ENCODE peak calls at places on chromosomes 4 and X, in five cellular contexts. R is GM23248, P is GM23338, B is neural progenitor cell, T is astrocyte. S is an unnamed sample. For H3K4me1, the result is how much of the 10 kb centered on the place peaks cover.

GRCh38 chr4:18568600-18568999 is 547.0 kb upstream of the LCORL start:
- DNase-seq in R (no peak), P (peak), B (no peak), T (no peak), S (no peak)

GRCh38 chr4:118396881-118397666 is 44.3 kb upstream of the PRSS12 start:
- DNase-seq in R (no peak), B (no peak), T (no peak), P (peak), S (no peak)

GRCh38 chr4:43716721-43717395 is 731.8 kb downstream of the KCTD8 start:
- DNase-seq in R (no peak), T (no peak), B (no peak), P (no peak), S (no peak)

GRCh38 chrX:133905305-133905704 is 80.1 kb downstream of the GPC3 start:
- DNase-seq in R (no peak), P (no peak), B (no peak), T (no peak), S (no peak)

GRCh38 chrX:48616575-48616974 is 19.3 kb downstream of the WDR13 start:
- DNase-seq in T (no peak), B (no peak), P (peak), R (no peak), S (peak)

GRCh38 chrX:138710866-138711331 is 618 bp downstream of the FGF13 start:
- DNase-seq in R (peak), T (no peak), B (peak), P (peak), S (no peak)

GRCh38 chrX:37060999-37061398 is 52.8 kb downstream of the FAM47C start:
- DNase-seq in R (peak), B (peak), T (peak), P (peak), S (peak)

GRCh38 chr4:127134490-127134889 is 498.3 kb upstream of the INTU start:
- DNase-seq in P (no peak), B (no peak), T (no peak), R (no peak), S (no peak)

GRCh38 chr4:21451032-21451431 is 497.5 kb downstream of the KCNIP4 start:
- DNase-seq in T (peak), B (no peak), P (no peak), R (peak), S (peak)

GRCh38 chr4:34043131-34043530 is 2201.2 kb downstream of the ARAP2 start:
- DNase-seq in B (no peak), P (no peak), R (no peak), T (no peak), S (no peak)

GRCh38 chrX:72100051-72100755 is 31.5 kb downstream of the RTL5 start:
- DNase-seq in T (no peak), P (no peak), B (no peak), R (no peak), S (no peak)

GRCh38 chrX:148156986-148157385 is 175.8 kb downstream of the FMR1NB start:
- DNase-seq in R (no peak), P (no peak), B (no peak), T (no peak), S (no peak)

GRCh38 chrX:3351287-3351686 is 4.8 kb upstream of the MXRA5 start:
- DNase-seq in T (no peak), B (no peak), P (no peak), R (no peak), S (no peak)

DNA sequence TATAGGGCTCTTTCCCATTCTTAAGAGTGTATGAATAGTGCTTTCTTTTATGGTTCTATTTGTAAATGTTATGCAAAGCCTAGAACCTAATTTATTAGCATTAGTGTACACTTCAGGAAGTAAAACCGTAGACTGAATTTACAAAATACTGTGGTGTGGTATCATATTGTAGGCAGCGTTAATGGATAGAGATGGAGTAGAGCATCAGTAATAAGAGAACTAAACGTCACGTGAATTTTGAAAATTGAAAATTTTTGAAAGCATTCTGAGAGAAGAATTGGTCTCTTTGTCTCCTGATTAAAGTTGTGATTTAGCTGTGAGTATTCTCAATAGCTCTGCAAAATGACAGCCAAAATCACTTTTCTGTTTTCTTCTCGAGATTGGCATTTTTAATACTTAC is 2.9 kb downstream of the STIM2 start:
- DNase-seq in P (no peak), B (no peak), R (no peak), T (no peak), S (no peak)
- H3K4me1 ChIP-seq in P (under half), B (half or more), R (under half), T (under half), S (under half)

GRCh38 chr4:120348521-120348920 is 281.9 kb upstream of the MAD2L1 start:
- DNase-seq in P (no peak), R (peak), T (no peak), B (no peak), S (no peak)
- H3K4me3 ChIP-seq in P (no peak), R (no peak), T (no peak), B (no peak), S (no peak)

DNA sequence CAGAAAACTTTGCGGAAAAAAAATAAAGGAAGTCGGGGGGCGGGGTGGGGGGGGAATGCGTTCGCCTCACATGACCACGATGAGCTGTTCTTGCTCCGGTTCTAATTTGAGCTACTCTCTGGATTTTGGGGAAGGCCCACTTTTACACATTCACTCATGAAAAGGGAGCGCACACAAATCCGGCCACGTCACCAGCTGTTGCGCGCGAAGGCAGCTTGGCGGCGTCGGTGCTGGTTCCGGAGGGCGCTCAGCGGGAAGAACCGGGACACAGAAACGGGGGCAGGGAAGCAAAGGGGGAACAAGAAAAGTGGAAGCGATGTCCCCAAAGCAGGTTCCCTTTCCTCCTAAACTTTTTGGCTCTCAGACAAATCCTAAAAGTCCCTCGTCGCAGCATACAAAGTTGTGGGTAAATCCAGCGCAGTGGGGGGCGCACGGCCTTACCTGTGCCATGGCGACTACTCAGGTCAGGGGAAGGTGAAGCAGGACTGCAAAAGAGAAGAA is 590 bp downstream of the ANXA5 start:
- DNase-seq in R (peak), P (peak), T (peak), B (peak), S (peak)
- TF ChIP-seq EZH2 in R (no peak), P (no peak), T (no peak), B (no peak), S (no peak)

GRCh38 chrX:154061801-154062200 is 35.7 kb downstream of the MECP2 start:
- DNase-seq in P (no peak), T (no peak), B (no peak), R (no peak), S (no peak)
- H3K4me1 ChIP-seq in P (under half), T (under half), B (under half), R (under half), S (under half)

DNA sequence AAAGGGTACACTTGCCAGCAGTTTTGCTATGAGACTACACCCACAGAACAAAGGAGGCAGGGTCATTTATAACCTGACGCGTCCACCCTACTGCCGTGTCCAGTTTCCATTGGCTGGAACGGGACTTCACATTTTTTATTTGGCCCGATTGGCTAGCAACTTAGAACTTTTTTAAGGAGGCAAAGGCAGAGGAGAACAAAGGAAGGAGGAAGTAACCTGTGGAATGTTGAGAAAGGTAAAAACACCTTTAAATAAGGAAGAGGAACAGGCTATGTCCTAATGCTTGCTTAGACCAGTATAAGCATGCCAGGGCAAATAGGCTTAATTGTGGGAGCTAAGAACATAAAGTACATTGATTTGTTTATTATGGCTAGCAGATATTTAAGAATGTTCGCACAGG is 18.7 kb downstream of the KDM6A start:
- DNase-seq in B (no peak), R (no peak), T (no peak), P (peak), S (no peak)
- H3K4me3 ChIP-seq in B (no peak), R (no peak), T (no peak), P (no peak), S (no peak)

DNA sequence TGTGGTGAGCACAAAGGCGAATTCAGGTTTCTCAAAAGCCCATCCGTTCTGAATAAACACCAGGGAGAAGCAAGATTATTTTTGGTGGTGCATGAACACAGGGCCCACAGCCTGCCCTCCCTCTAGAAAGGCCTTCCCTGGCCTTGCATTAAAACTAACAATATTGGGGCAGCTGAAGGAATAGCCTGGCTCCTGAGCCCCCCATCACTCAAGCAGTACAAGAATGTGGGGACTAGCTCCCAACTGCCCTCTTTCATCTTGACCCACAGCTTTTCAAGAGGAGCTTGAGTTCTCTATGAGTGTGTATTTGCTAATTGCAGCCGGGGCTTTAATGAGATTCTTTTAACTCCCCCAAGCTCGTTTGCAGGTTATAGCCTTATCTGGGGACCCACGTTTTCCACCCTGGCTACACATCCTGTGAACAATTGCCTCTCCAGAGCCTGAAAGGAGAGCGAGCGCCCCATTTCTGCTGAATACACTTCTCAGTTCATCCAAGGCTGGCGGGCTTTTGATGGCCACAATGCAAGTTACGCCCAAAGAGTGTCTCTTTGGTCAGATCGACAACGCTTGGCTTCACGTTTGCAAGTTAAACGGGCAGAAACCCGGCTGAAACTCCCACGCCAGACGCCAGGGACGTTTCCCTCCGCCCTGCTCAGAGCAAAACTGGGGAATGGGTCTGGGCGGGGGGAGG is 4.7 kb upstream of the GSX2 start:
- DNase-seq in P (peak), R (no peak), T (no peak), B (peak), S (no peak)
- TF ChIP-seq EZH2 in P (peak), R (no peak), T (peak), B (no peak), S (no peak)

GRCh38 chr4:77788990-77789389 is 30.2 kb downstream of the CNOT6L start:
- DNase-seq in T (no peak), B (no peak), P (no peak), R (no peak), S (no peak)

GRCh38 chr4:77782102-77782835 is 36.9 kb downstream of the CNOT6L start:
- DNase-seq in T (no peak), P (no peak), B (no peak), R (no peak), S (no peak)

GRCh38 chr4:77783881-77784280 is 35.3 kb downstream of the CNOT6L start:
- DNase-seq in T (no peak), B (no peak), P (no peak), R (no peak), S (no peak)

GRCh38 chr4:77785669-77786068 is 33.5 kb downstream of the CNOT6L start:
- DNase-seq in P (no peak), R (no peak), B (no peak), T (no peak), S (no peak)

GRCh38 chr4:77787969-77788368 is 31.2 kb downstream of the CNOT6L start:
- DNase-seq in T (no peak), R (no peak), P (no peak), B (no peak), S (no peak)
- H3K4me1 ChIP-seq in T (under half), R (under half), P (under half), B (under half), S (under half)